ENCODE peak calls at places on chromosomes 16 and 17, in four cellular contexts. One of them, this sample, is unnamed.

GRCh38 chr16:75458029-75458428 is 6.5 kb downstream of the TMEM170A start:
- DNase-seq in heart right ventricle: no peak
- DNase-seq in adrenal gland: no peak
- DNase-seq in testis: no peak
- DNase-seq in this sample: peak

GRCh38 chr17:64126918-64127317 is 3.0 kb downstream of the ERN1 start:
- DNase-seq in heart right ventricle: no peak
- DNase-seq in adrenal gland: no peak
- DNase-seq in testis: no peak
- DNase-seq in this sample: no peak

GRCh38 chr16:53769787-53770186 is 65.8 kb downstream of the FTO start:
- DNase-seq in heart right ventricle: no peak
- DNase-seq in adrenal gland: no peak
- DNase-seq in testis: no peak
- DNase-seq in this sample: no peak

GRCh38 chr16:65119905-65120341 is 1.9 kb downstream of the CDH11 start:
- DNase-seq in heart right ventricle: no peak
- DNase-seq in adrenal gland: no peak
- DNase-seq in testis: peak
- DNase-seq in this sample: no peak

GRCh38 chr17:7184091-7184488 is 4.9 kb upstream of the ASGR1 start:
- DNase-seq in heart right ventricle: no peak
- DNase-seq in adrenal gland: no peak
- DNase-seq in testis: no peak
- DNase-seq in this sample: peak

GRCh38 chr17:30130121-30130520 is 13.5 kb downstream of the NSRP1 start:
- DNase-seq in heart right ventricle: no peak
- DNase-seq in adrenal gland: no peak
- DNase-seq in testis: no peak
- DNase-seq in this sample: no peak

GRCh38 chr17:3695723-3696411 is at the start of gene P2RX5:
- DNase-seq in heart right ventricle: no peak
- DNase-seq in adrenal gland: no peak
- DNase-seq in testis: no peak
- DNase-seq in this sample: peak

GRCh38 chr17:66789093-66789492 is 45.8 kb upstream of the CACNG5 start:
- DNase-seq in heart right ventricle: no peak
- DNase-seq in adrenal gland: no peak
- DNase-seq in testis: peak
- DNase-seq in this sample: no peak

GRCh38 chr17:29357821-29358232 is 32.3 kb upstream of the TAOK1 start:
- DNase-seq in heart right ventricle: no peak
- DNase-seq in adrenal gland: no peak
- DNase-seq in testis: no peak
- DNase-seq in this sample: no peak

GRCh38 chr16:519425-519824 is 8.1 kb upstream of the CAPN15 start:
- DNase-seq in heart right ventricle: no peak
- DNase-seq in adrenal gland: no peak
- DNase-seq in testis: no peak
- DNase-seq in this sample: no peak

GRCh38 chr17:81135503-81136283 is 29.6 kb upstream of the PVALEF start:
- DNase-seq in heart right ventricle: no peak
- DNase-seq in adrenal gland: no peak
- DNase-seq in testis: no peak
- DNase-seq in this sample: peak

GRCh38 chr16:66717112-66717675 is 20.7 kb upstream of the CMTM4 start:
- DNase-seq in heart right ventricle: peak
- DNase-seq in adrenal gland: peak
- DNase-seq in testis: peak
- DNase-seq in this sample: peak

GRCh38 chr16:8948069-8948593 is 15.6 kb downstream of the USP7 start:
- DNase-seq in heart right ventricle: no peak
- DNase-seq in adrenal gland: no peak
- DNase-seq in testis: no peak
- DNase-seq in this sample: no peak

GRCh38 chr16:8620535-8620934 is 963 bp upstream of the METTL22 start:
- DNase-seq in heart right ventricle: no peak
- DNase-seq in adrenal gland: no peak
- DNase-seq in testis: no peak
- DNase-seq in this sample: no peak

GRCh38 chr16:4690946-4691665 is 2.3 kb upstream of the NUDT16L1 start:
- DNase-seq in heart right ventricle: no peak
- DNase-seq in adrenal gland: peak
- DNase-seq in testis: no peak
- DNase-seq in this sample: no peak

GRCh38 chr17:55295411-55296170 is 30.8 kb downstream of the HLF start:
- DNase-seq in heart right ventricle: no peak
- DNase-seq in adrenal gland: peak
- DNase-seq in testis: peak
- DNase-seq in this sample: peak

GRCh38 chr17:79927688-79928501 is 88.7 kb upstream of the CBX4 start:
- DNase-seq in heart right ventricle: no peak
- DNase-seq in adrenal gland: no peak
- DNase-seq in testis: no peak
- DNase-seq in this sample: no peak

GRCh38 chr17:35345445-35345925 is 27.9 kb downstream of the SLFN11 start:
- DNase-seq in heart right ventricle: no peak
- DNase-seq in adrenal gland: no peak
- DNase-seq in testis: no peak
- DNase-seq in this sample: no peak

GRCh38 chr17:31524926-31525800 is 133.7 kb downstream of the RAB11FIP4 start:
- DNase-seq in heart right ventricle: peak
- DNase-seq in adrenal gland: peak
- DNase-seq in testis: peak
- DNase-seq in this sample: peak

GRCh38 chr16:66873685-66874055 is 6.6 kb upstream of the PDP2 start:
- DNase-seq in heart right ventricle: no peak
- DNase-seq in adrenal gland: no peak
- DNase-seq in testis: no peak
- DNase-seq in this sample: no peak

GRCh38 chr16:1974157-1975070 is 2.6 kb downstream of the TBL3 start:
- DNase-seq in heart right ventricle: no peak
- DNase-seq in adrenal gland: no peak
- DNase-seq in testis: no peak
- DNase-seq in this sample: no peak

GRCh38 chr17:8857919-8858318 is 9.6 kb downstream of the PIK3R6 start:
- DNase-seq in heart right ventricle: no peak
- DNase-seq in adrenal gland: no peak
- DNase-seq in testis: no peak
- DNase-seq in this sample: peak

GRCh38 chr16:87409153-87409552 is 17.0 kb downstream of the MAP1LC3B start:
- DNase-seq in heart right ventricle: no peak
- DNase-seq in adrenal gland: no peak
- DNase-seq in testis: no peak
- DNase-seq in this sample: no peak

GRCh38 chr17:69093279-69093789 is 32.6 kb upstream of the ABCA9 start:
- DNase-seq in heart right ventricle: no peak
- DNase-seq in adrenal gland: peak
- DNase-seq in testis: peak
- DNase-seq in this sample: peak

GRCh38 chr17:64157669-64158180 is 27.8 kb upstream of the ERN1 start:
- DNase-seq in heart right ventricle: no peak
- DNase-seq in adrenal gland: no peak
- DNase-seq in testis: no peak
- DNase-seq in this sample: no peak

GRCh38 chr17:80245566-80246265 is 14.9 kb upstream of the RNF213 start:
- DNase-seq in heart right ventricle: no peak
- DNase-seq in adrenal gland: no peak
- DNase-seq in testis: no peak
- DNase-seq in this sample: no peak

GRCh38 chr16:57537596-57538234 is 1.3 kb upstream of the CCDC102A start:
- DNase-seq in heart right ventricle: no peak
- DNase-seq in adrenal gland: peak
- DNase-seq in testis: no peak
- DNase-seq in this sample: no peak

GRCh38 chr16:3188675-3188924 is 596 bp downstream of the OR1F1 start:
- DNase-seq in heart right ventricle: no peak
- DNase-seq in adrenal gland: no peak
- DNase-seq in testis: no peak
- DNase-seq in this sample: no peak

GRCh38 chr17:74392848-74393247 is 25.5 kb downstream of the GPR142 start:
- DNase-seq in heart right ventricle: no peak
- DNase-seq in adrenal gland: no peak
- DNase-seq in testis: no peak
- DNase-seq in this sample: no peak

GRCh38 chr17:65163990-65164495 is 26.9 kb downstream of the RGS9 start:
- DNase-seq in heart right ventricle: no peak
- DNase-seq in adrenal gland: no peak
- DNase-seq in testis: no peak
- DNase-seq in this sample: peak

GRCh38 chr16:50699345-50700159 is 6.1 kb downstream of the NOD2 start:
- DNase-seq in heart right ventricle: no peak
- DNase-seq in adrenal gland: peak
- DNase-seq in testis: no peak
- DNase-seq in this sample: no peak

GRCh38 chr17:5775098-5775497 is 190.8 kb upstream of the NLRP1 start:
- DNase-seq in heart right ventricle: no peak
- DNase-seq in adrenal gland: no peak
- DNase-seq in testis: no peak
- DNase-seq in this sample: no peak

GRCh38 chr17:14790518-14790917 is 474.6 kb downstream of the PMP22 start:
- DNase-seq in heart right ventricle: no peak
- DNase-seq in adrenal gland: no peak
- DNase-seq in testis: no peak
- DNase-seq in this sample: no peak

GRCh38 chr17:3798273-3799180 is 2.5 kb downstream of the ITGAE start:
- DNase-seq in heart right ventricle: no peak
- DNase-seq in adrenal gland: peak
- DNase-seq in testis: peak
- DNase-seq in this sample: no peak

GRCh38 chr17:50101346-50102163 is 6.4 kb downstream of the PDK2 start:
- DNase-seq in heart right ventricle: peak
- DNase-seq in adrenal gland: peak
- DNase-seq in testis: peak
- DNase-seq in this sample: peak

GRCh38 chr17:50100921-50101345 is 5.8 kb downstream of the PDK2 start:
- DNase-seq in heart right ventricle: no peak
- DNase-seq in adrenal gland: no peak
- DNase-seq in testis: no peak
- DNase-seq in this sample: no peak

GRCh38 chr17:50103252-50103651 is 8.1 kb downstream of the PDK2 start:
- DNase-seq in heart right ventricle: no peak
- DNase-seq in adrenal gland: no peak
- DNase-seq in testis: no peak
- DNase-seq in this sample: no peak

GRCh38 chr17:50103941-50104340 is 8.8 kb downstream of the PDK2 start:
- DNase-seq in heart right ventricle: no peak
- DNase-seq in adrenal gland: no peak
- DNase-seq in testis: no peak
- DNase-seq in this sample: no peak

GRCh38 chr17:50102164-50102991 is 7.2 kb downstream of the PDK2 start:
- DNase-seq in heart right ventricle: peak
- DNase-seq in adrenal gland: peak
- DNase-seq in testis: peak
- DNase-seq in this sample: peak
- H3K27ac ChIP-seq in heart right ventricle: peak
- H3K27ac ChIP-seq in adrenal gland: peak
- H3K27ac ChIP-seq in testis: peak
- H3K27ac ChIP-seq in this sample: peak

DNA sequence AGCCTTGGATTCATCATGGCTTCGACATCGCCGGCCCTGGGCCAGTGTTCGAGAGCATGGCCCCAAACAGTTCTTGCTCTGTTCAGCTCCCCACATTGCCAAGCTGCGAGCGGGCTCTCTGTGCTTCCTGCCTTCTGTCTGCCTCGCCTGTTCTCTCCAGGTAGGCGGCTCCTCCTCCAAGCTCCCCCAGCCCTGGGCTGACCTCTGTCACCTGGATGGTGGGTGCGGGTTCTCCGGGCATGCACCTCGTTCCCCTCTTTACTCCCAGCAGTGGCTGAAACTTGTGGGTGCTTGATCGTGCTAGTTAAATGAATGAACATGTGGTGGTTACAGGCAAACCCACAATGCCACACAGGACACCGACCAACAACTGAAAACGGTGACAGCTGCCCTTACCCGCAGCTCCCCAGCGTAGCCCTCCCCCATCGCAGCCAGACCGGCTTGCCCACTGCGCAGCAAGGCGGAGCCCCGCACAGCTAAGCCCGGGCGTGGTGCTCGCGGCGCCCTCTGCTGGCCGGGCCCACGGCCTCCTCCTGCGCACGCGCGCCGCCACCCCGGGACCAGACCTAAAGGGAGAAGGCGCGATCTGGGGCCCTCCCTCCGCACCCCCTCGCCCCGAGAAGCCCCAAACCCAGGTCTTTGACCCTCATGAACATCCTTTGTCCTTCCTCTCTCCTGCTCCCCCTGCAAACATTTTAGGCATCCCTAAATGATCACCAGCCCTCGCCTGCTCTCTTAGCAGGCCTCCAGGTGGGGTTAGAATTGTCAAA is 22.9 kb upstream of the EIF1 start:
- DNase-seq in heart right ventricle: peak
- DNase-seq in adrenal gland: peak
- DNase-seq in testis: peak
- DNase-seq in this sample: peak
- H3K4me3 ChIP-seq in heart right ventricle: peak
- H3K4me3 ChIP-seq in adrenal gland: no peak
- H3K4me3 ChIP-seq in testis: peak
- H3K4me3 ChIP-seq in this sample: peak

DNA sequence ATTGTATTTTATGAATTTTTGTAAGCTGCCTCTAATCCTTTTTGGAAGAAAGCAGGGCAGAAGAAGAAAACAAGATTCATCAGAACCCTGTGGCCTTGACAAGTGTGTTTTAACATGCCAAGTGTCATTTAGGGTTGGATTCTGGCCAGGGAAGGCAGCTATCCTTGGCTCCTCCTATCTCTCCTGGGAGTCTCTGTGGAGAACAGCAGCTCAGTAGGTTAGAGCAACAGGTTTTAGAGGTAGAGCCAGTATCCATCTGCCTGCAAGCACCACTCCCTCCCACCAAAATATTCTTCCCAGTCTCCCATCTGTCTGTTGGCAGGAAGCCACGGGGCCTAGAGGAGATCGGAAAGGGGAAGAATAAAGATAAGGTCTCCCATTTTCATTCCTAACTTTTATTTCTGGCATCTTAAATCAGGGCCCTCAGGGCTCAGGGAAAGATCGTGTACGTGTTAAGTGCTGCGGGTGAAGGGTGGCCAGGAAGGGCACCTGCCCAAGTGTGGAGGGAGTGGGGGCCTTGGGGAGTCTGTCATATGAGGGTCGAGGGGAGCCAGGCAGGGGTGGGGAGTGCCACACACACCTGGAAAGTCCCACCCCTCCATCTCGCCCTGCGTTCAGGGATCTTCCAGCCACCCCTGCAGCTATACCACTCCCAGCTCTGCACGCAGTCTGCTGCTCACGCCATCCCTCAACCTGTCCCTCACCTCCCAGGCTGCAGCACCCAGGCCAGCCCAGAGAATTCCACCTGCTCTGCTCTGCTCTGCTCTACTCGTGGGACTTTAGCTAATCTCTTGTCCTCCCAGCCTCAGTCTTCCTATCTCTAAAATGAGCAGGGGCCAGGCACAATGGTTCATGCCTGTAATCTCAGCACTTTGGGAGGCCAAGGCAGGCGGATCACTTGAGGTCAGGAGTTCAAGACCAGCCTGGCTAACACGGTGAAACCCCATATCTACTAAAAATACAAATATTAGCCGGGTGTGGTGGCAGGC is 17.1 kb upstream of the CPSF4L start:
- DNase-seq in heart right ventricle: no peak
- DNase-seq in adrenal gland: peak
- DNase-seq in testis: peak
- DNase-seq in this sample: peak
- H3K27ac ChIP-seq in heart right ventricle: peak
- H3K27ac ChIP-seq in adrenal gland: peak
- H3K27ac ChIP-seq in testis: peak
- H3K27ac ChIP-seq in this sample: no peak

GRCh38 chr17:61451538-61452300 is 503 bp upstream of the TBX4 start:
- DNase-seq in heart right ventricle: no peak
- DNase-seq in adrenal gland: no peak
- DNase-seq in testis: no peak
- DNase-seq in this sample: no peak
- H3K4me3 ChIP-seq in heart right ventricle: peak
- H3K4me3 ChIP-seq in adrenal gland: no peak
- H3K4me3 ChIP-seq in testis: no peak
- H3K4me3 ChIP-seq in this sample: peak